ENCODE peak calls at places on chromosomes 4 and X, in four cellular contexts. M, F, J and U are unnamed samples.

GRCh38 chr4:109947918-109948317 is 35.2 kb downstream of the EGF start:
- DNase-seq in J (no peak), M (no peak), F (no peak), U (no peak)

GRCh38 chr4:186557061-186557460 is 1.7 kb upstream of the MTNR1A start:
- DNase-seq in M (no peak), F (no peak), J (no peak), U (no peak)

GRCh38 chr4:184030764-184031163 is 125.7 kb downstream of the STOX2 start:
- DNase-seq in M (no peak), J (no peak), F (no peak), U (no peak)

GRCh38 chrX:68498044-68498507 is 775 bp upstream of the YIPF6 start:
- DNase-seq in F (peak), M (no peak), J (peak), U (no peak)

GRCh38 chr4:24394041-24394440 is 190.3 kb downstream of the DHX15 start:
- DNase-seq in J (no peak), F (no peak), M (peak), U (no peak)

GRCh38 chrX:17559728-17560379 is 177.4 kb upstream of the SCML1 start:
- DNase-seq in J (no peak), M (peak), F (no peak), U (no peak)

GRCh38 chrX:70168238-70169188 is 8.8 kb upstream of the DGAT2L6 start:
- DNase-seq in F (no peak), J (peak), M (peak), U (no peak)

GRCh38 chrX:97284531-97284930 is 400.8 kb downstream of the RPA4 start:
- DNase-seq in J (no peak), F (no peak), M (no peak), U (no peak)

GRCh38 chr4:76801621-76802545 is 96.1 kb downstream of the SOWAHB start:
- DNase-seq in M (no peak), F (no peak), J (no peak), U (no peak)

GRCh38 chr4:6783111-6783981 is 819 bp downstream of the KIAA0232 start:
- DNase-seq in F (peak), J (peak), M (peak), U (peak)

GRCh38 chr4:117225441-117225840 is 140.1 kb upstream of the TRAM1L1 start:
- DNase-seq in M (no peak), F (no peak), J (no peak), U (no peak)

GRCh38 chr4:26953361-26953760 is 92.7 kb downstream of the STIM2 start:
- DNase-seq in M (no peak), F (no peak), J (no peak), U (no peak)

GRCh38 chr4:47551682-47552081 is 66.6 kb downstream of the ATP10D start:
- DNase-seq in F (no peak), J (no peak), M (no peak), U (no peak)

GRCh38 chrX:43809463-43809862 is 72.8 kb downstream of the MAOB start:
- DNase-seq in J (no peak), F (no peak), M (no peak), U (no peak)

GRCh38 chrX:113551919-113552318 is 711.3 kb upstream of the AMOT start:
- DNase-seq in J (no peak), F (no peak), M (no peak), U (no peak)

GRCh38 chr4:165541773-165542459 is 163.1 kb downstream of the CPE start:
- DNase-seq in J (no peak), F (no peak), M (no peak), U (no peak)

GRCh38 chr4:153058668-153059060 is 122.5 kb downstream of the FHDC1 start:
- DNase-seq in J (no peak), M (no peak), F (no peak), U (no peak)

GRCh38 chr4:19580090-19580489 is 671.6 kb upstream of the SLIT2 start:
- DNase-seq in M (peak), J (no peak), F (no peak), U (no peak)

GRCh38 chr4:119653990-119654389 is 25.4 kb upstream of the PDE5A start:
- DNase-seq in F (no peak), J (no peak), M (no peak), U (no peak)

GRCh38 chr4:13933163-13933562 is 305.6 kb upstream of the BOD1L1 start:
- DNase-seq in F (no peak), M (no peak), J (no peak), U (no peak)

GRCh38 chr4:29581469-29581868 is 1138.7 kb upstream of the PCDH7 start:
- DNase-seq in J (no peak), M (no peak), F (no peak), U (no peak)

GRCh38 chr4:48594185-48594584 is 104.1 kb downstream of the ZAR1 start:
- DNase-seq in F (no peak), J (no peak), M (no peak), U (peak)

GRCh38 chrX:136643243-136643642 is 4.7 kb upstream of the CD40LG start:
- DNase-seq in M (no peak), F (no peak), J (no peak), U (no peak)

GRCh38 chr4:88179261-88179660 is 20.8 kb upstream of the ABCG2 start:
- DNase-seq in M (no peak), J (no peak), F (no peak), U (no peak)

GRCh38 chrX:153649915-153650782 is 3.1 kb downstream of the DUSP9 start:
- DNase-seq in M (no peak), F (no peak), J (no peak), U (no peak)

GRCh38 chrX:122055450-122055849 is 1008.0 kb downstream of the GLUD2 start:
- DNase-seq in J (no peak), M (no peak), F (no peak), U (no peak)

GRCh38 chrX:17544831-17545230 is 169.8 kb downstream of the NHS start:
- DNase-seq in F (no peak), M (no peak), J (peak), U (no peak)

GRCh38 chr4:93791570-93792195 is 36.9 kb upstream of the ATOH1 start:
- DNase-seq in F (peak), M (peak), J (peak), U (peak)

GRCh38 chr4:116358633-116359222 is 726.6 kb downstream of the TRAM1L1 start:
- DNase-seq in F (peak), M (peak), J (peak), U (no peak)

GRCh38 chr4:182917182-182918043 is at the start of gene DCTD:
- DNase-seq in F (peak), J (peak), M (no peak), U (no peak)

GRCh38 chr4:21011106-21011505 is 310.8 kb downstream of the PACRGL start:
- DNase-seq in J (no peak), F (no peak), M (no peak), U (peak)

GRCh38 chr4:6869944-6870343 is 39.7 kb upstream of the TBC1D14 start:
- DNase-seq in J (no peak), F (no peak), M (no peak), U (no peak)

GRCh38 chrX:110059410-110059809 is 56.5 kb downstream of the TMEM164 start:
- DNase-seq in J (no peak), F (no peak), M (no peak), U (no peak)

GRCh38 chrX:53440631-53441517 is 6.7 kb upstream of the HSD17B10 start:
- DNase-seq in M (no peak), F (no peak), J (peak), U (no peak)

GRCh38 chr4:116881077-116881476 is 204.3 kb downstream of the TRAM1L1 start:
- DNase-seq in F (no peak), J (no peak), M (no peak), U (no peak)

GRCh38 chrX:45622538-45622937 is 421.9 kb upstream of the DIPK2B start:
- DNase-seq in J (no peak), F (no peak), M (no peak), U (no peak)

GRCh38 chr4:149549911-149550310 is 265.7 kb downstream of the IQCM start:
- DNase-seq in M (no peak), J (no peak), F (no peak), U (no peak)

GRCh38 chr4:26854701-26855100 is 5.9 kb upstream of the STIM2 start:
- DNase-seq in F (no peak), M (no peak), J (no peak), U (no peak)

GRCh38 chrX:149871940-149872339 is 9.0 kb upstream of the MAGEA8 start:
- DNase-seq in J (peak), F (peak), M (no peak), U (no peak)